ENCODE peak calls at places on chromosome 3, in five cellular contexts. B is H9, Y is fibroblast of lung, M is astrocyte, L is GM23248. Q is an unnamed sample.

GRCh38 chr3:16069149-16069922 is 105.1 kb upstream of the GALNT15 start:
- DNase-seq in B (no peak), Y (peak; percentile 99), M (peak; percentile 98), L (peak; percentile 79), Q (no peak)

GRCh38 chr3:129184396-129184656 is 630 bp upstream of the CNBP start:
- DNase-seq in B (no peak), Y (peak; percentile 21), M (no peak), L (peak; percentile 46), Q (peak; percentile 56)

GRCh38 chr3:49899815-49900214 is 3.9 kb downstream of the MST1R start:
- DNase-seq in B (peak; percentile 75), Y (no peak), M (no peak), L (peak; percentile 14), Q (peak; percentile 28)

GRCh38 chr3:192947421-192947820 is 29.8 kb upstream of the MB21D2 start:
- DNase-seq in B (no peak), Y (peak; percentile 2), M (no peak), L (peak; percentile 26), Q (no peak)

GRCh38 chr3:70006089-70006488 is 6.6 kb downstream of the SAMMSON start:
- DNase-seq in B (no peak), Y (no peak), M (no peak), L (no peak), Q (no peak)

GRCh38 chr3:119679874-119680273 is 2.7 kb upstream of the COX17 start:
- DNase-seq in B (no peak), Y (no peak), M (no peak), L (no peak), Q (no peak)

GRCh38 chr3:25427155-25428002 is 684 bp upstream of the RARB start:
- DNase-seq in B (no peak), Y (peak; percentile 80), M (peak; percentile 77), L (peak; percentile 46), Q (no peak)

GRCh38 chr3:126124896-126125295 is 41.0 kb upstream of the SLC41A3 start:
- DNase-seq in B (peak; percentile 17), Y (no peak), M (no peak), L (no peak), Q (no peak)

GRCh38 chr3:172680684-172681083 is 30.2 kb downstream of the NCEH1 start:
- DNase-seq in B (no peak), Y (peak; percentile 72), M (peak; percentile 66), L (peak; percentile 47), Q (no peak)

GRCh38 chr3:51718547-51719412 is 11.9 kb downstream of the GRM2 start:
- DNase-seq in B (peak; percentile 92), Y (peak; percentile 7), M (no peak), L (peak; percentile 76), Q (peak; percentile 72)

GRCh38 chr3:114553949-114554593 is 260.2 kb downstream of the TIGIT start:
- DNase-seq in B (no peak), Y (peak; percentile 66), M (peak; percentile 57), L (peak; percentile 26), Q (no peak)

GRCh38 chr3:120147072-120147871 is 53.0 kb upstream of the GSK3B start:
- DNase-seq in B (peak; percentile 41), Y (no peak), M (no peak), L (no peak), Q (peak; percentile 75)

DNA sequence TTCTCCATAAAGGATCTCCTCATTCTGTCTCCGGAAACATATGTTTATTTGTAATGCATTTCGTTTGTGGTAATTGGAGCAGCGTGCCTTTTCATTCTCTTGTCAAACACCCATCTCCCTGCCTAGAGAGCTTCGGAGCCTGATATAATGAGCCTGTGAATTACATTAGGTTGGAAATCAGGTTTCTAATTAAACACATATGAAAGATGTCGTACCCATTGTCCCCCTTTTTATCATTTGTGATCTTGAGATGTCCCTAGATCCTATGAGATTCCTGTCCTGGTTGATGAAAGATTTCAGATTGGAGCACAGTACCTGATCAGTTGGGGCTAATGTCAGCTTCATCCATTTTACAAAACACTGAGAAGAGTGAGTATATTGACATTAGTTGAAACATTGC is 23.0 kb downstream of the SYN2 start:
- DNase-seq in B (no peak), Y (no peak), M (no peak), L (no peak), Q (no peak)
- H3K4me2 ChIP-seq in B (no peak overlapping the region), Y (no peak overlapping the region), M (no peak overlapping the region), L (no peak overlapping the region), Q (no peak overlapping the region)

GRCh38 chr3:13105181-13105580 is 32.0 kb upstream of the IQSEC1 start:
- DNase-seq in B (no peak), Y (no peak), M (no peak), L (no peak), Q (no peak)
- H3K9ac ChIP-seq in B (no peak overlapping the region), Y (no peak overlapping the region), M (no peak overlapping the region), L (no peak overlapping the region), Q (no peak overlapping the region)

DNA sequence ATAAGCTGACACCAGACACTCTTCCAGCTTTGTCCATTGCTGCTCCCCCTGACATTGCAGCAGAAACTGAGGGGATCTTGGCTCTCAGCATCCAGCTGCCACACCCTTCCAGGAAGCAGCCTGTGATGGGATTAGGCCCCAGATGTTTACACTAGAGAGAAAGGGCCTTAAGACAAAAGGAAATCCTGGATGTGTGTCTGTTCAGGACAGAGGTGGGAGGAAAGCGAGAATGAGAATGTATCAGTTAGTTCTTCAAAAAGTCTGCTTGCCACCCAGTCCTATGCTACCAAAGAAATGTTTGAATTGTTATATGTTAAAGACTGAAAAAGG is 58.8 kb downstream of the HES1 start:
- DNase-seq in B (no peak), Y (no peak), M (no peak), L (no peak), Q (no peak)
- H3K4me2 ChIP-seq in B (no peak overlapping the region), Y (no peak overlapping the region), M (no peak overlapping the region), L (no peak overlapping the region), Q (no peak overlapping the region)

DNA sequence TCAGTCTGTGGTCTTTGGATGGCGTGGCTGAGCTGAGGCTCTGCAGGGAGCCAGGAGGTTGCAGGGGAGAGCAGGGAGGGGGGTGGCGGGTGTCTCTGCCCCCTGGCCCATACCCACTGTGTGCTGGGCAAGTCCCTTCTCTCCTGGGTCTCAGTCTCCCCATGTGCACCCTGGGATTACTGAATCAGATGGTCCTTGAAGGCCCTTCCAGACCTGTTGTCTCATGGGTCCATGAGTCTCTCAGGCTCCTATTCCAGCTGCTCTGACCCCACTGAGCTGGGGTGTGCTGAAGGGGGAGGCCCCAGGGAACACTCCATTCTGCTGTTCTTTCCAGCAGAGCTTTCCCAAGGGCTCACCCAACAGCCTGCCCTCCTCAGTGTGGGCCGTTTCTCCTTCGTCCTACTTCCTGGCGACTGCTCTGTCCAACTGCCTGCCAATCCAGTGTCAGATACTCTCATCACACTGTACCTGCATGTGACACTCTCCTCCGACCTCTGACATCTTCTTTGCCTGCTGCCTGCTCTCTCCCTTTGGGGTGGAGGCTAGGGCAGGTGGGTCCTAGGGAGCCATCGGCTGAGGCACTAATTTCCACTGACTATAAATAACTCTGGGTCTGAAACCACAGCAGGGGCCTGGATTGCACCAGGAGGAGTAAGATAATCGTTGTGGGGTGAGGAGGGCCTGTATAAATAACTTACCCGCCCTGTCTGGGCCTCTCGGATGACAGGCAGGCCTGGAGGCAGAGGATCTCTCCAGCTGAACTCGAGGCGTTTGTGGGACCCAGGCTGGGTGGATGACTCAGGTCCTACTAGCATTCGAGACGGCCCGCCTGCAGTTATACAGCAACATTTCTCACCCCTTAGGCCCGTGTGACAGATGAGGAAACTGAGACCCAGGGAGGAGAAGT is 67.1 kb downstream of the ATP2B2 start:
- DNase-seq in B (no peak), Y (peak; percentile 95), M (peak; percentile 90), L (peak; percentile 77), Q (no peak)
- H3K9ac ChIP-seq in B (no peak overlapping the region), Y (no peak overlapping the region), M (peak overlapping the region; percentile 76), L (no peak overlapping the region), Q (no peak overlapping the region)

DNA sequence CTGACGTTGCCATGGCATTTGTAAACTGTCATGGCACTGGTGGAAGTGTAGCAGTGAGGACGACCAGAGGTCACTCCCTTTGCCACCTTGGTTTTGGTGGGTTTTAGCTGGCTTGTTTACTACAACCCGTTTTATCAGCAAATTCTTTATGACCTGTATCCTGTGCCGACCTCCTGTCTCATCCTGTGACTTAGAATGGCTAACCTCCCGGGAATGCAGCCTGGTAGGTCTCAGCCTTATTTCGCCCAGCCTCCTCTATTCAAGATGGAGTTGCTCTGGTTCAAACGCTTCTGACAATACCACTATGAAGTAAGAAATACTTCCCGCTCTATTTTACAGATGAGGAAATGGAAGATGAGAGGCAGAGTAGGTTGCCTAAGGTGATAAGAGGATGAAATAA is 16.6 kb downstream of the PAQR9 start:
- DNase-seq in B (no peak), Y (no peak), M (no peak), L (no peak), Q (no peak)
- H3K4me2 ChIP-seq in B (no peak overlapping the region), Y (no peak overlapping the region), M (peak overlapping the region; percentile 48), L (no peak overlapping the region), Q (no peak overlapping the region)

GRCh38 chr3:106629215-106629832 is 747.9 kb upstream of the CCDC54 start:
- DNase-seq in B (no peak), Y (no peak), M (no peak), L (no peak), Q (no peak)

GRCh38 chr3:106640353-106640752 is 736.9 kb upstream of the CCDC54 start:
- DNase-seq in B (no peak), Y (no peak), M (no peak), L (no peak), Q (no peak)

GRCh38 chr3:106631378-106632083 is 745.7 kb upstream of the CCDC54 start:
- DNase-seq in B (no peak), Y (peak; percentile 42), M (peak; percentile 36), L (no peak), Q (no peak)

DNA sequence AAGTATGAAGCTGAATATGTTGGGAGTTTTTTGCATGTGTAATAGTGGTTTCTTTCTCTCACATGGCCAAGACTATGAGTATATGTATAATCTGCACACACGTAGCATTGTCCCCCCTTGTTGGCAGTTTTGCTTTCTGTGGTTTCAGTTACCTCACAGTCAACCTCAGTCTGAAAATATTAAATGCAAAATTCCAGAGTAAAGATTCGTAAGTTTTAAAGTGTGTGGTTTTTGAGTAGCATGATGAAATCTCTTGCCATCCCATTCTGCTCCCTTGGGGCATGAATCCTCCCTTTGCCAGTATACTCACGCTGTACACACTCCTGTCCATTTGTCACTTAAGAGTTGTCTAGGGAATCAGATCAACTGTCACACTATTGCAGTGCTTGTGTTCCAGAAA is 742.0 kb upstream of the CCDC54 start:
- DNase-seq in B (no peak), Y (peak; percentile 96), M (peak; percentile 96), L (peak; percentile 92), Q (peak; percentile 62)
- H3K9ac ChIP-seq in B (no peak overlapping the region), Y (no peak overlapping the region), M (peak overlapping the region; percentile 3), L (peak overlapping the region; percentile 54), Q (peak overlapping the region; percentile 25)

DNA sequence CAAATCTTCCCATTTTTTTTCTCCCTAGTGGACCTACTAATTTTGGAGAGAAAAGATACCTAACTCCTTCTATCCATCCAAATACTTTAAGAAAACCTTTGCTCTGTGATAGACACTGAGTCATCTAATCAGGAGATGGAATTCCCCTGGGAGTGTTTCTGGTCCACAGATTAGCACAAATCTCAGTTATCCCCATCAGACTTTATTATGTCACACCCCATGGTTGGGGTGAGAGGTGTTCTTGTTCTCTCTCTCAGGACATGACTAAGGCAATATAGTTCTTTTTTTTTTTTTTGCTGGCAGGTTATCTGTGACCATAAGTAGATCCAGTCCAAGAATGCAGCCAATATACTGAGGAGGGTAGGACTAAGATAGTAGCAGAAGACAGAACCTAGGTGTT is 15.8 kb downstream of the SLC9A9 start:
- DNase-seq in B (no peak), Y (peak; percentile 29), M (peak; percentile 31), L (peak; percentile 44), Q (no peak)
- H3K4me2 ChIP-seq in B (no peak overlapping the region), Y (no peak overlapping the region), M (no peak overlapping the region), L (no peak overlapping the region), Q (no peak overlapping the region)